ENCODE peak calls at places on chromosomes 12 and 14, in nine cellular contexts. One of them, this sample, is unnamed.

GRCh38 chr12:12741705-12742104 is 24.5 kb downstream of the CDKN1B start:
- DNase-seq in body of pancreas: no peak
- DNase-seq in adrenal gland: peak; percentile 37
- DNase-seq in lung: no peak
- DNase-seq in HCT116: no peak
- DNase-seq in tibial artery: no peak
- DNase-seq in CD8-positive, alpha-beta T cell: no peak
- DNase-seq in mammary epithelial cell: no peak
- DNase-seq in neuronal stem cell: no peak
- DNase-seq in this sample: no peak

GRCh38 chr12:52148541-52149181 is 43.2 kb downstream of the KRT80 start:
- DNase-seq in body of pancreas: peak; percentile 77
- DNase-seq in adrenal gland: no peak
- DNase-seq in lung: peak; percentile 86
- DNase-seq in HCT116: peak; percentile 91
- DNase-seq in tibial artery: no peak
- DNase-seq in CD8-positive, alpha-beta T cell: no peak
- DNase-seq in mammary epithelial cell: peak; percentile 95
- DNase-seq in neuronal stem cell: no peak
- DNase-seq in this sample: peak; percentile 68

GRCh38 chr14:101102875-101103274 is 199.4 kb upstream of the RTL1 start:
- DNase-seq in body of pancreas: no peak
- DNase-seq in adrenal gland: no peak
- DNase-seq in lung: peak; percentile 26
- DNase-seq in HCT116: no peak
- DNase-seq in tibial artery: no peak
- DNase-seq in CD8-positive, alpha-beta T cell: no peak
- DNase-seq in mammary epithelial cell: no peak
- DNase-seq in neuronal stem cell: no peak
- DNase-seq in this sample: no peak

GRCh38 chr12:45232771-45233372 is 17.0 kb downstream of the ANO6 start:
- DNase-seq in body of pancreas: peak; percentile 41
- DNase-seq in adrenal gland: peak; percentile 87
- DNase-seq in lung: peak; percentile 61
- DNase-seq in HCT116: peak; percentile 89
- DNase-seq in tibial artery: peak; percentile 84
- DNase-seq in CD8-positive, alpha-beta T cell: no peak
- DNase-seq in mammary epithelial cell: peak; percentile 98
- DNase-seq in neuronal stem cell: no peak
- DNase-seq in this sample: peak; percentile 89

GRCh38 chr12:69117566-69118266 is 121.7 kb upstream of the CPSF6 start:
- DNase-seq in body of pancreas: no peak
- DNase-seq in adrenal gland: no peak
- DNase-seq in lung: no peak
- DNase-seq in HCT116: no peak
- DNase-seq in tibial artery: no peak
- DNase-seq in CD8-positive, alpha-beta T cell: no peak
- DNase-seq in mammary epithelial cell: no peak
- DNase-seq in neuronal stem cell: no peak
- DNase-seq in this sample: no peak

GRCh38 chr12:124904306-124905098 is 9.9 kb downstream of the UBC start:
- DNase-seq in body of pancreas: peak; percentile 69
- DNase-seq in adrenal gland: peak; percentile 97
- DNase-seq in lung: peak; percentile 70
- DNase-seq in HCT116: no peak
- DNase-seq in tibial artery: peak; percentile 96
- DNase-seq in CD8-positive, alpha-beta T cell: no peak
- DNase-seq in mammary epithelial cell: peak; percentile 90
- DNase-seq in neuronal stem cell: no peak
- DNase-seq in this sample: peak; percentile 94

GRCh38 chr14:93047187-93047586 is 68.5 kb downstream of the ITPK1 start:
- DNase-seq in body of pancreas: no peak
- DNase-seq in adrenal gland: no peak
- DNase-seq in lung: no peak
- DNase-seq in HCT116: no peak
- DNase-seq in tibial artery: no peak
- DNase-seq in CD8-positive, alpha-beta T cell: no peak
- DNase-seq in mammary epithelial cell: no peak
- DNase-seq in neuronal stem cell: no peak
- DNase-seq in this sample: no peak

GRCh38 chr12:47990351-47991105 is 13.7 kb downstream of the COL2A1 start:
- DNase-seq in body of pancreas: no peak
- DNase-seq in adrenal gland: no peak
- DNase-seq in lung: no peak
- DNase-seq in HCT116: no peak
- DNase-seq in tibial artery: peak; percentile 34
- DNase-seq in CD8-positive, alpha-beta T cell: peak; percentile 19
- DNase-seq in mammary epithelial cell: no peak
- DNase-seq in neuronal stem cell: no peak
- DNase-seq in this sample: no peak

GRCh38 chr12:130825771-130826150 is 13.3 kb downstream of the STX2 start:
- DNase-seq in body of pancreas: no peak
- DNase-seq in adrenal gland: no peak
- DNase-seq in lung: no peak
- DNase-seq in HCT116: no peak
- DNase-seq in tibial artery: no peak
- DNase-seq in CD8-positive, alpha-beta T cell: no peak
- DNase-seq in mammary epithelial cell: no peak
- DNase-seq in neuronal stem cell: no peak
- DNase-seq in this sample: no peak

GRCh38 chr14:101467181-101467926 is 93.9 kb upstream of the DIO3 start:
- DNase-seq in body of pancreas: no peak
- DNase-seq in adrenal gland: no peak
- DNase-seq in lung: no peak
- DNase-seq in HCT116: no peak
- DNase-seq in tibial artery: peak; percentile 48
- DNase-seq in CD8-positive, alpha-beta T cell: no peak
- DNase-seq in mammary epithelial cell: no peak
- DNase-seq in neuronal stem cell: no peak
- DNase-seq in this sample: no peak

GRCh38 chr14:75328575-75328974 is 49.9 kb downstream of the FOS start:
- DNase-seq in body of pancreas: no peak
- DNase-seq in adrenal gland: no peak
- DNase-seq in lung: no peak
- DNase-seq in HCT116: no peak
- DNase-seq in tibial artery: no peak
- DNase-seq in CD8-positive, alpha-beta T cell: no peak
- DNase-seq in mammary epithelial cell: no peak
- DNase-seq in neuronal stem cell: no peak
- DNase-seq in this sample: no peak

GRCh38 chr12:79344855-79345840 is 345.6 kb downstream of the PAWR start:
- DNase-seq in body of pancreas: peak; percentile 27
- DNase-seq in adrenal gland: peak; percentile 10
- DNase-seq in lung: no peak
- DNase-seq in HCT116: peak; percentile 58
- DNase-seq in tibial artery: no peak
- DNase-seq in CD8-positive, alpha-beta T cell: no peak
- DNase-seq in mammary epithelial cell: peak; percentile 37
- DNase-seq in neuronal stem cell: peak; percentile 15
- DNase-seq in this sample: peak; percentile 12

GRCh38 chr14:55547650-55548315 is 32.2 kb upstream of the KTN1 start:
- DNase-seq in body of pancreas: no peak
- DNase-seq in adrenal gland: no peak
- DNase-seq in lung: no peak
- DNase-seq in HCT116: no peak
- DNase-seq in tibial artery: no peak
- DNase-seq in CD8-positive, alpha-beta T cell: no peak
- DNase-seq in mammary epithelial cell: no peak
- DNase-seq in neuronal stem cell: no peak
- DNase-seq in this sample: no peak
- H3K27me3 ChIP-seq in body of pancreas: no peaks in the 10 kb centered on the region
- H3K27me3 ChIP-seq in adrenal gland: no peaks in the 10 kb centered on the region
- H3K27me3 ChIP-seq in lung: no peaks in the 10 kb centered on the region
- H3K27me3 ChIP-seq in HCT116: no peaks in the 10 kb centered on the region
- H3K27me3 ChIP-seq in tibial artery: no peaks in the 10 kb centered on the region
- H3K27me3 ChIP-seq in CD8-positive, alpha-beta T cell: no peaks in the 10 kb centered on the region
- H3K27me3 ChIP-seq in mammary epithelial cell: no peaks in the 10 kb centered on the region
- H3K27me3 ChIP-seq in neuronal stem cell: no peaks in the 10 kb centered on the region
- H3K27me3 ChIP-seq in this sample: no peaks in the 10 kb centered on the region

DNA sequence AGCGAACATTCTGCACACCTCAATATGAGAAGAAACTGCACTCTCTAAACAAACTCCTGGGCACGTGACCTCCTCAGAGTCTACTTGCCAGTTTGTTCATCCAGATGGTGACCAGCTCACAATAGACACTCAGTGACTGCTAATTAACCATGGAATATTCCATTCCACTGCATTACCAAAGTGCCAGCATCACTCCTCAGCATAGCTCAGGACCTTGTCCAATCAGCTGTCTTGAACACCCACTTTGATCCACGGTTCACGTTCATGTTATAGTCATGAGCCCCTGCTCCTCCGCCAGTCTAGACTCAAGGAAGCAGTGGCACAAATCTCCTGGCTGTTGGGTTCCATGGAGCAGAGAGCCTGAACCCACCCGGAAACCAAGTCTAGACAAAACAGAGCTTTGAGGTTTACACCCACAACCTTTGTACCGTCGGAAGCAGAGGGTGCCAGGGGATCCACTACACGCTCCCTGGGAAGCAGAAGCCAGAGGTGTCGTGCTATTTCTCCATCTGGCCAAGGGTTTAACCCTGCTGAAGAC is 285.3 kb downstream of the ZFP36L1 start:
- DNase-seq in body of pancreas: peak; percentile 48
- DNase-seq in adrenal gland: no peak
- DNase-seq in lung: no peak
- DNase-seq in HCT116: no peak
- DNase-seq in tibial artery: no peak
- DNase-seq in CD8-positive, alpha-beta T cell: no peak
- DNase-seq in mammary epithelial cell: no peak
- DNase-seq in neuronal stem cell: no peak
- DNase-seq in this sample: no peak
- H3K4me3 ChIP-seq in body of pancreas: no peak overlapping the region
- H3K4me3 ChIP-seq in adrenal gland: no peak overlapping the region
- H3K4me3 ChIP-seq in lung: no peak overlapping the region
- H3K4me3 ChIP-seq in HCT116: no peak overlapping the region
- H3K4me3 ChIP-seq in tibial artery: no peak overlapping the region
- H3K4me3 ChIP-seq in CD8-positive, alpha-beta T cell: peak overlapping the region; percentile 24
- H3K4me3 ChIP-seq in mammary epithelial cell: no peak overlapping the region
- H3K4me3 ChIP-seq in neuronal stem cell: no peak overlapping the region
- H3K4me3 ChIP-seq in this sample: no peak overlapping the region

DNA sequence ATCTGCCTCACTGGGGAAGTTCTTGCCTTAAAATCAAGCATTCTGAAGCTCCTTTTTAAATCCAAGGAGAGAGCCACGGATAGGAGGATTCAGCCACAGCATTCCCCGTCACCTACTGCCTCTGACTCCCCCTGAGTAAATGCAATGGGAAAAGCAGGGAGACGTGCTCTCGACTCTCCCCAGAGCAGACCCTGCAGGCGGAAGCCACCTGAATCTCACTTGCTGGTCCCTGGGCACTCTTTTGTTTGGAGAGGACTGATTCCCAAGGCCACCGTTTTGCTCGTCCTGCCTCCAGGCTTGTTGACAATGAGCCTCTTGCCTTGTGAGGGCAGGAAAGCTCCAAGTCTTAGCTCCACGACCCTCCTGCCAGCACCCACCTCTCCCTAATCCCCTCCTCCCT is 204.5 kb downstream of the SLC15A4 start:
- DNase-seq in body of pancreas: no peak
- DNase-seq in adrenal gland: no peak
- DNase-seq in lung: no peak
- DNase-seq in HCT116: no peak
- DNase-seq in tibial artery: no peak
- DNase-seq in CD8-positive, alpha-beta T cell: no peak
- DNase-seq in mammary epithelial cell: no peak
- DNase-seq in neuronal stem cell: no peak
- DNase-seq in this sample: no peak
- H3K9me3 ChIP-seq in body of pancreas: no peaks in the 10 kb centered on the region
- H3K9me3 ChIP-seq in adrenal gland: no peaks in the 10 kb centered on the region
- H3K9me3 ChIP-seq in lung: peaks cover 4% of the 10 kb centered on the region
- H3K9me3 ChIP-seq in HCT116: peaks cover 25% of the 10 kb centered on the region
- H3K9me3 ChIP-seq in tibial artery: no peaks in the 10 kb centered on the region
- H3K9me3 ChIP-seq in CD8-positive, alpha-beta T cell: no peaks in the 10 kb centered on the region
- H3K9me3 ChIP-seq in mammary epithelial cell: peaks cover 31% of the 10 kb centered on the region
- H3K9me3 ChIP-seq in neuronal stem cell: no peaks in the 10 kb centered on the region
- H3K9me3 ChIP-seq in this sample: no peaks in the 10 kb centered on the region

GRCh38 chr12:5047729-5048128 is 4.0 kb downstream of the KCNA5 start:
- DNase-seq in body of pancreas: no peak
- DNase-seq in adrenal gland: no peak
- DNase-seq in lung: no peak
- DNase-seq in HCT116: no peak
- DNase-seq in tibial artery: no peak
- DNase-seq in CD8-positive, alpha-beta T cell: no peak
- DNase-seq in mammary epithelial cell: no peak
- DNase-seq in neuronal stem cell: no peak
- DNase-seq in this sample: no peak

GRCh38 chr12:5040368-5040767 is 3.3 kb upstream of the KCNA5 start:
- DNase-seq in body of pancreas: no peak
- DNase-seq in adrenal gland: no peak
- DNase-seq in lung: no peak
- DNase-seq in HCT116: no peak
- DNase-seq in tibial artery: no peak
- DNase-seq in CD8-positive, alpha-beta T cell: no peak
- DNase-seq in mammary epithelial cell: no peak
- DNase-seq in neuronal stem cell: no peak
- DNase-seq in this sample: no peak

GRCh38 chr12:5043589-5044419 is at the start of gene KCNA5:
- DNase-seq in body of pancreas: peak; percentile 46
- DNase-seq in adrenal gland: no peak
- DNase-seq in lung: no peak
- DNase-seq in HCT116: no peak
- DNase-seq in tibial artery: peak; percentile 93
- DNase-seq in CD8-positive, alpha-beta T cell: no peak
- DNase-seq in mammary epithelial cell: no peak
- DNase-seq in neuronal stem cell: peak; percentile 37
- DNase-seq in this sample: no peak

GRCh38 chr12:5047094-5047493 is 3.4 kb downstream of the KCNA5 start:
- DNase-seq in body of pancreas: no peak
- DNase-seq in adrenal gland: no peak
- DNase-seq in lung: no peak
- DNase-seq in HCT116: no peak
- DNase-seq in tibial artery: peak; percentile 93
- DNase-seq in CD8-positive, alpha-beta T cell: no peak
- DNase-seq in mammary epithelial cell: no peak
- DNase-seq in neuronal stem cell: no peak
- DNase-seq in this sample: peak; percentile 60

DNA sequence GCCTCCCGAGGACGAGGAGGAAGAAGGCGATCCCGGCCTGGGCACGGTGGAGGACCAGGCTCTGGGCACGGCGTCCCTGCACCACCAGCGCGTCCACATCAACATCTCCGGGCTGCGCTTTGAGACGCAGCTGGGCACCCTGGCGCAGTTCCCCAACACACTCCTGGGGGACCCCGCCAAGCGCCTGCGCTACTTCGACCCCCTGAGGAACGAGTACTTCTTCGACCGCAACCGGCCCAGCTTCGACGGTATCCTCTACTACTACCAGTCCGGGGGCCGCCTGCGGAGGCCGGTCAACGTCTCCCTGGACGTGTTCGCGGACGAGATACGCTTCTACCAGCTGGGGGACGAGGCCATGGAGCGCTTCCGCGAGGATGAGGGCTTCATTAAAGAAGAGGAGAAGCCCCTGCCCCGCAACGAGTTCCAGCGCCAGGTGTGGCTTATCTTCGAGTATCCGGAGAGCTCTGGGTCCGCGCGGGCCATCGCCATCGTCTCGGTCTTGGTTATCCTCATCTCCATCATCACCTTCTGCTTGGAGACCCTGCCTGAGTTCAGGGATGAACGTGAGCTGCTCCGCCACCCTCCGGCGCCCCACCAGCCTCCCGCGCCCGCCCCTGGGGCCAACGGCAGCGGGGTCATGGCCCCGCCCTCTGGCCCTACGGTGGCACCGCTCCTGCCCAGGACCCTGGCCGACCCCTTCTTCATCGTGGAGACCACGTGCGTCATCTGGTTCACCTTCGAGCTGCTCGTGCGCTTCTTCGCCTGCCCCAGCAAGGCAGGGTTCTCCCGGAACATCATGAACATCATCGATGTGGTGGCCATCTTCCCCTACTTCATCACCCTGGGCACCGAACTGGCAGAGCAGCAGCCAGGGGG is 979 bp downstream of the KCNA5 start:
- DNase-seq in body of pancreas: no peak
- DNase-seq in adrenal gland: no peak
- DNase-seq in lung: no peak
- DNase-seq in HCT116: no peak
- DNase-seq in tibial artery: no peak
- DNase-seq in CD8-positive, alpha-beta T cell: no peak
- DNase-seq in mammary epithelial cell: no peak
- DNase-seq in neuronal stem cell: no peak
- DNase-seq in this sample: no peak
- H3K27me3 ChIP-seq in body of pancreas: no peaks in the 10 kb centered on the region
- H3K27me3 ChIP-seq in adrenal gland: peaks cover 24% of the 10 kb centered on the region
- H3K27me3 ChIP-seq in lung: peaks cover 4% of the 10 kb centered on the region
- H3K27me3 ChIP-seq in HCT116: peaks cover 63% of the 10 kb centered on the region
- H3K27me3 ChIP-seq in tibial artery: no peaks in the 10 kb centered on the region
- H3K27me3 ChIP-seq in CD8-positive, alpha-beta T cell: no peaks in the 10 kb centered on the region
- H3K27me3 ChIP-seq in mammary epithelial cell: peaks cover 23% of the 10 kb centered on the region
- H3K27me3 ChIP-seq in neuronal stem cell: peaks cover 39% of the 10 kb centered on the region
- H3K27me3 ChIP-seq in this sample: peaks cover 30% of the 10 kb centered on the region

This sample was measured in MG63.